ENCODE peak calls at places on chromosome 22, in four cellular contexts. E is PC-3, B is adrenal gland, W is upper lobe of right lung. U is an unnamed sample.

GRCh38 chr22:17140826-17141771 is 18.0 kb downstream of the HDHD5 start:
- DNase-seq in E (no peak), W (no peak), B (no peak), U (no peak)

GRCh38 chr22:23789121-23789520 is 2.4 kb downstream of the SMARCB1 start:
- DNase-seq in W (no peak), B (no peak), E (no peak), U (no peak)

GRCh38 chr22:30813936-30814335 is 119.3 kb downstream of the OSBP2 start:
- DNase-seq in B (no peak), W (peak), E (no peak), U (no peak)

GRCh38 chr22:29877620-29878019 is 5.4 kb upstream of the MTMR3 start:
- DNase-seq in E (no peak), W (no peak), B (no peak), U (no peak)

GRCh38 chr22:22737590-22737989 is 93.2 kb downstream of the GGTLC2 start:
- DNase-seq in B (no peak), W (no peak), E (no peak), U (no peak)

GRCh38 chr22:32482708-32483107 is 8.1 kb downstream of the FBXO7 start:
- DNase-seq in W (no peak), B (peak), E (peak), U (no peak)

GRCh38 chr22:48528221-48528915 is 1299.3 kb downstream of the BRD1 start:
- DNase-seq in E (no peak), W (peak), B (no peak), U (no peak)

GRCh38 chr22:45977551-45978274 is 751 bp upstream of the WNT7B start:
- DNase-seq in B (no peak), E (peak), W (no peak), U (no peak)

GRCh38 chr22:20118572-20119020 is 1.6 kb upstream of the TRMT2A start:
- DNase-seq in B (no peak), W (peak), E (no peak), U (no peak)

GRCh38 chr22:46866591-46866990 is 104.1 kb downstream of the TBC1D22A start:
- DNase-seq in B (no peak), W (no peak), E (peak), U (peak)

DNA sequence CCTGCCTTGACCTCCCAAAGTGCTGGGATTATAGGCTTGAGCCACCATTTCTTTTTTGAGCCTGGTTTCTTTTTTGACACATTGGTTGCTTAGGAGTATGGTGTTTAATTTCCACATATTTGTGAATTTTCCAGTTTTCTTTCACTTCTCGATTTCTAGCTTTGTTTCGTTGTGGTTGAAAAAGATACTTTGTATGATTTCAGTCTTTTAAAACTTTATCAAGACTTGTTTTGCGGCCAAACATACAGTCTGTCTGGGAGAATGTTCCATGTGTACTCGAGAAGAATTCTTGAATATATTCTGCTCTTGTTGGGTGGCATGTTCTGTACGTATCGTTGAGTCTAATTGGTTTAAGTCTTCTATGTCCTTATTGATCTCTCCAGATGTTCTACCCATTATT is 20.8 kb downstream of the SHANK3 start:
- DNase-seq in B (no peak), W (no peak), E (no peak), U (no peak)
- H3K4me3 ChIP-seq in B (no peak), W (no peak), E (no peak), U (no peak)

GRCh38 chr22:37179622-37180420 is 8.2 kb downstream of the C1QTNF6 start:
- DNase-seq in B (no peak), E (no peak), W (peak), U (no peak)

GRCh38 chr22:37179126-37179470 is 8.9 kb downstream of the C1QTNF6 start:
- DNase-seq in E (no peak), B (no peak), W (peak), U (no peak)

GRCh38 chr22:37181681-37182080 is 6.4 kb downstream of the C1QTNF6 start:
- DNase-seq in W (no peak), B (no peak), E (no peak), U (no peak)

GRCh38 chr22:37182101-37182948 is 5.7 kb downstream of the C1QTNF6 start:
- DNase-seq in W (peak), B (no peak), E (no peak), U (no peak)

DNA sequence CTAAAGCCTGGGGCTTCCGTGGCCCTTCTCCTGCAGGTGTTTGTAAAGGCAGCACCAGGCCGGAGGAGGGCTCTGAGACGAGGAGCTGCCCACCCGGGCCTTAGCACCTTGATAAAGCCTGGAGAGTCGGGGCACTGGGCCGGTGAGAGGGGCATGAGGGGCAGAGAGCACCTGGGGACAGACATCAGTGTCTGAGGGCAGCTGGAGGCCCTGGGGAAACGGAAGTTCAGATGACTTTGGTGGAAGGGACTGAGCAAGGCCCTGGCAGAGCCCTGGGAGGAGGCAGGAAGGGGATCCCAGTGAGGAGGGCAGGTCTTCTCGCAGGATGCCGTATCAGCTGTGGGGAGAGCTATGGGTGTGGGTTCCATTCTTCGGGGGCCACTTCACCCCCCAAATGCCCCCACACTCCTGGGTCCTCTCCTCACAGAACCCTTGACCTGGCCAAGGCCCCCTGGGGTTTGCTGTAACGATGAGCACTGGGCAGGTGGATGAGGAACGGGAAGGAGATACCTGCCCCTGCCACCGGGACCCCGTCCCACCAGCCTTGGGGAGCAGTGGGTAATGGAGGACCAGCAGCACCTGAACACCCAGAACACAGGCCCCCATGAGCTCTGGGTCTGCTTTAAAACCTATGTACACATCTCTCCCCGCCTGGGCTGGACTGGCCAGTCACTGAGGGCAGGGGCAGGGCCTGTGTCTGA is 7.4 kb downstream of the C1QTNF6 start:
- DNase-seq in B (no peak), W (peak), E (no peak), U (no peak)
- H3K27ac ChIP-seq in B (no peak), W (peak), E (no peak), U (no peak)

DNA sequence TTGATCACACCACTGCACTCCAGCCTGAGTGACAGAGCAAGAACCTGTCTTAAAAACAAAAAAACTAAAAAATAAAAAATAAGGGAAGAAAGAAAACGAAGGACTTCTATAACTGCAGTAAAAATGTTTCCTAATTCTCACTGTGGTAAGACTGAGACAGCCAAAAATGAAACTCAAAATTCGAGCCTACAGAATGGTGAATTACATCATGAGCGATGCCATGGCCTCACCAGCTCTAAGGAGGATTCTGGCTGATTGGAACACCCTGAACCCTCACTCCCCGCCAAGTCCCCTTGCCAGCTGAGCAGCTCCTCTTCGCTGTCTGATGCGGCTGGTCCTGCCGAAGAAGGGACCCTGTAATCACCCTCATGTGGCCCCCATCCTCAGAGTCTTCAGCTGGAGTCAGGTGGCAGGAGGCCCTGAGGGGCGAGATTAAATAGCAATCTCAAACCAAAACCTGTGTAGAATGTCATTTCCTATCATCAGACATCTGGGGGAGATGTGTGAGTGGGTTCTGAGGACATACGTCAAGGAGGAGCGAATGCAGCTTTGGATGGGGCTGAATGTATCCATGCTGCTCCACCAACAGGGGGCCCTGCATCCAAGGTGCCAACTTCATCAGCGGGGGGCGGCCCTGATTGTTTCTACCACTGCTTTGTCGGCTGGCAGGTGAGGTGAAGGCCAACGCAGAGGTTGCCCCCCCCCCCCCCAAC is 29.2 kb downstream of the PDGFB start:
- DNase-seq in B (no peak), E (no peak), W (peak), U (no peak)
- TF ChIP-seq CTCF in B (peak), E (peak), W (peak), U (peak)

GRCh38 chr22:41683052-41683451 is 5.6 kb downstream of the SNU13 start:
- DNase-seq in B (no peak), W (peak), E (no peak), U (no peak)
- H3K4me3 ChIP-seq in B (peak), W (peak), E (peak), U (no peak)